ENCODE peak calls at places on chromosomes 13 and 19, in five cellular contexts. One of them, this sample, is unnamed. For H3K27me3, the result is how much of the 10 kb centered on the place peaks cover.

GRCh38 chr13:73934215-73934623 is 200.0 kb downstream of the KLF12 start:
- DNase-seq in body of pancreas: no peak
- DNase-seq in HCT116: no peak
- DNase-seq in ovary: no peak
- DNase-seq in endothelial cell of umbilical vein: peak
- DNase-seq in this sample: no peak

GRCh38 chr19:18417250-18418033 is 1.8 kb upstream of the SSBP4 start:
- DNase-seq in body of pancreas: peak
- DNase-seq in HCT116: no peak
- DNase-seq in ovary: peak
- DNase-seq in endothelial cell of umbilical vein: peak
- DNase-seq in this sample: peak

GRCh38 chr13:27194895-27195764 is 23.5 kb upstream of the USP12 start:
- DNase-seq in body of pancreas: no peak
- DNase-seq in HCT116: peak
- DNase-seq in ovary: no peak
- DNase-seq in endothelial cell of umbilical vein: peak
- DNase-seq in this sample: no peak

GRCh38 chr13:70792121-70792520 is 683.9 kb upstream of the KLHL1 start:
- DNase-seq in body of pancreas: no peak
- DNase-seq in HCT116: no peak
- DNase-seq in ovary: no peak
- DNase-seq in endothelial cell of umbilical vein: no peak
- DNase-seq in this sample: no peak

GRCh38 chr19:28887920-28888618 is 324.9 kb downstream of the UQCRFS1 start:
- DNase-seq in body of pancreas: no peak
- DNase-seq in HCT116: no peak
- DNase-seq in ovary: peak
- DNase-seq in endothelial cell of umbilical vein: no peak
- DNase-seq in this sample: no peak

GRCh38 chr13:73189766-73190165 is 131.0 kb downstream of the KLF5 start:
- DNase-seq in body of pancreas: no peak
- DNase-seq in HCT116: no peak
- DNase-seq in ovary: no peak
- DNase-seq in endothelial cell of umbilical vein: no peak
- DNase-seq in this sample: no peak

GRCh38 chr19:2270157-2270571 is 11.8 kb downstream of the PEAK3 start:
- DNase-seq in body of pancreas: peak
- DNase-seq in HCT116: no peak
- DNase-seq in ovary: peak
- DNase-seq in endothelial cell of umbilical vein: no peak
- DNase-seq in this sample: peak

GRCh38 chr13:98397221-98397620 is 179.7 kb downstream of the STK24 start:
- DNase-seq in body of pancreas: no peak
- DNase-seq in HCT116: no peak
- DNase-seq in ovary: no peak
- DNase-seq in endothelial cell of umbilical vein: peak
- DNase-seq in this sample: no peak

GRCh38 chr19:2488942-2489731 is 13.2 kb downstream of the GADD45B start:
- DNase-seq in body of pancreas: peak
- DNase-seq in HCT116: no peak
- DNase-seq in ovary: no peak
- DNase-seq in endothelial cell of umbilical vein: peak
- DNase-seq in this sample: no peak

GRCh38 chr13:39035799-39036198 is 2.1 kb downstream of the PROSER1 start:
- DNase-seq in body of pancreas: no peak
- DNase-seq in HCT116: no peak
- DNase-seq in ovary: no peak
- DNase-seq in endothelial cell of umbilical vein: peak
- DNase-seq in this sample: no peak

GRCh38 chr19:54435551-54436016 is 13.4 kb upstream of the LENG8 start:
- DNase-seq in body of pancreas: no peak
- DNase-seq in HCT116: no peak
- DNase-seq in ovary: no peak
- DNase-seq in endothelial cell of umbilical vein: no peak
- DNase-seq in this sample: no peak

GRCh38 chr19:14347999-14348889 is 33.0 kb upstream of the ADGRE5 start:
- DNase-seq in body of pancreas: peak
- DNase-seq in HCT116: no peak
- DNase-seq in ovary: peak
- DNase-seq in endothelial cell of umbilical vein: peak
- DNase-seq in this sample: no peak

GRCh38 chr13:85313761-85314503 is 485.3 kb downstream of the SLITRK6 start:
- DNase-seq in body of pancreas: no peak
- DNase-seq in HCT116: peak
- DNase-seq in ovary: no peak
- DNase-seq in endothelial cell of umbilical vein: peak
- DNase-seq in this sample: no peak

GRCh38 chr13:100818706-100819105 is 144.1 kb upstream of the TMTC4 start:
- DNase-seq in body of pancreas: peak
- DNase-seq in HCT116: no peak
- DNase-seq in ovary: no peak
- DNase-seq in endothelial cell of umbilical vein: no peak
- DNase-seq in this sample: no peak

GRCh38 chr19:48303866-48304265 is 21.5 kb upstream of the EMP3 start:
- DNase-seq in body of pancreas: no peak
- DNase-seq in HCT116: no peak
- DNase-seq in ovary: no peak
- DNase-seq in endothelial cell of umbilical vein: no peak
- DNase-seq in this sample: no peak

GRCh38 chr13:52599853-52600603 is 42.2 kb upstream of the HNRNPA1L2 start:
- DNase-seq in body of pancreas: peak
- DNase-seq in HCT116: no peak
- DNase-seq in ovary: peak
- DNase-seq in endothelial cell of umbilical vein: peak
- DNase-seq in this sample: no peak

GRCh38 chr19:56348289-56348877 is 33.7 kb upstream of the ZSCAN5A start:
- DNase-seq in body of pancreas: no peak
- DNase-seq in HCT116: peak
- DNase-seq in ovary: no peak
- DNase-seq in endothelial cell of umbilical vein: peak
- DNase-seq in this sample: no peak

GRCh38 chr13:37666036-37666435 is 67.5 kb upstream of the POSTN start:
- DNase-seq in body of pancreas: no peak
- DNase-seq in HCT116: no peak
- DNase-seq in ovary: no peak
- DNase-seq in endothelial cell of umbilical vein: no peak
- DNase-seq in this sample: no peak

GRCh38 chr13:78596701-78597550 is 6.4 kb downstream of the POU4F1 start:
- DNase-seq in body of pancreas: no peak
- DNase-seq in HCT116: no peak
- DNase-seq in ovary: no peak
- DNase-seq in endothelial cell of umbilical vein: no peak
- DNase-seq in this sample: no peak

GRCh38 chr13:35978607-35979316 is 152.4 kb downstream of the DCLK1 start:
- DNase-seq in body of pancreas: peak
- DNase-seq in HCT116: peak
- DNase-seq in ovary: no peak
- DNase-seq in endothelial cell of umbilical vein: peak
- DNase-seq in this sample: no peak

GRCh38 chr19:46115396-46116109 is 8.9 kb downstream of the IGFL3 start:
- DNase-seq in body of pancreas: peak
- DNase-seq in HCT116: peak
- DNase-seq in ovary: no peak
- DNase-seq in endothelial cell of umbilical vein: no peak
- DNase-seq in this sample: no peak

GRCh38 chr13:69579351-69579750 is 528.3 kb upstream of the ATXN8OS start:
- DNase-seq in body of pancreas: no peak
- DNase-seq in HCT116: no peak
- DNase-seq in ovary: no peak
- DNase-seq in endothelial cell of umbilical vein: no peak
- DNase-seq in this sample: no peak

GRCh38 chr19:49911381-49912145 is 14.9 kb upstream of the IL4I1 start:
- DNase-seq in body of pancreas: peak
- DNase-seq in HCT116: no peak
- DNase-seq in ovary: no peak
- DNase-seq in endothelial cell of umbilical vein: peak
- DNase-seq in this sample: no peak

GRCh38 chr13:47598340-47598911 is 402.6 kb downstream of the SUCLA2 start:
- DNase-seq in body of pancreas: no peak
- DNase-seq in HCT116: no peak
- DNase-seq in ovary: no peak
- DNase-seq in endothelial cell of umbilical vein: no peak
- DNase-seq in this sample: no peak

GRCh38 chr19:18232540-18233223 is 6.4 kb upstream of the PDE4C start:
- DNase-seq in body of pancreas: no peak
- DNase-seq in HCT116: no peak
- DNase-seq in ovary: no peak
- DNase-seq in endothelial cell of umbilical vein: no peak
- DNase-seq in this sample: no peak

GRCh38 chr19:2274937-2275535 is 6.9 kb downstream of the PEAK3 start:
- DNase-seq in body of pancreas: peak
- DNase-seq in HCT116: no peak
- DNase-seq in ovary: peak
- DNase-seq in endothelial cell of umbilical vein: peak
- DNase-seq in this sample: peak

GRCh38 chr13:24875566-24875965 is 111.6 kb downstream of the RNF17 start:
- DNase-seq in body of pancreas: no peak
- DNase-seq in HCT116: no peak
- DNase-seq in ovary: no peak
- DNase-seq in endothelial cell of umbilical vein: no peak
- DNase-seq in this sample: no peak

GRCh38 chr13:59728896-59729545 is 434.7 kb downstream of the DIAPH3 start:
- DNase-seq in body of pancreas: no peak
- DNase-seq in HCT116: no peak
- DNase-seq in ovary: no peak
- DNase-seq in endothelial cell of umbilical vein: no peak
- DNase-seq in this sample: no peak

GRCh38 chr13:29507356-29507755 is 88.1 kb downstream of the SLC7A1 start:
- DNase-seq in body of pancreas: peak
- DNase-seq in HCT116: no peak
- DNase-seq in ovary: peak
- DNase-seq in endothelial cell of umbilical vein: no peak
- DNase-seq in this sample: no peak

GRCh38 chr13:85974604-85975366 is 175.6 kb upstream of the SLITRK6 start:
- DNase-seq in body of pancreas: no peak
- DNase-seq in HCT116: no peak
- DNase-seq in ovary: no peak
- DNase-seq in endothelial cell of umbilical vein: no peak
- DNase-seq in this sample: no peak

GRCh38 chr13:44259045-44260042 is 114.3 kb upstream of the SERP2 start:
- DNase-seq in body of pancreas: peak
- DNase-seq in HCT116: no peak
- DNase-seq in ovary: peak
- DNase-seq in endothelial cell of umbilical vein: peak
- DNase-seq in this sample: no peak

GRCh38 chr19:531009-531752 is 379 bp upstream of the CDC34 start:
- DNase-seq in body of pancreas: peak
- DNase-seq in HCT116: peak
- DNase-seq in ovary: peak
- DNase-seq in endothelial cell of umbilical vein: peak
- DNase-seq in this sample: no peak

GRCh38 chr13:36163809-36164308 is 32.7 kb upstream of the DCLK1 start:
- DNase-seq in body of pancreas: peak
- DNase-seq in HCT116: no peak
- DNase-seq in ovary: peak
- DNase-seq in endothelial cell of umbilical vein: no peak
- DNase-seq in this sample: no peak

GRCh38 chr19:58386576-58387337 is at the start of gene RPS5:
- DNase-seq in body of pancreas: peak
- DNase-seq in HCT116: peak
- DNase-seq in ovary: peak
- DNase-seq in endothelial cell of umbilical vein: peak
- DNase-seq in this sample: peak
- TF ChIP-seq POLR2A in body of pancreas: peak
- TF ChIP-seq POLR2A in HCT116: peak
- TF ChIP-seq POLR2A in ovary: peak
- TF ChIP-seq POLR2A in endothelial cell of umbilical vein: peak
- TF ChIP-seq POLR2A in this sample: no peak

GRCh38 chr19:31167695-31168094 is 181.5 kb downstream of the TSHZ3 start:
- DNase-seq in body of pancreas: no peak
- DNase-seq in HCT116: no peak
- DNase-seq in ovary: no peak
- DNase-seq in endothelial cell of umbilical vein: no peak
- DNase-seq in this sample: no peak
- H3K27me3 ChIP-seq in body of pancreas: under half
- H3K27me3 ChIP-seq in HCT116: under half
- H3K27me3 ChIP-seq in ovary: under half
- H3K27me3 ChIP-seq in endothelial cell of umbilical vein: under half
- H3K27me3 ChIP-seq in this sample: under half

GRCh38 chr19:21907516-21907915 is 71.5 kb upstream of the ZNF43 start:
- DNase-seq in body of pancreas: no peak
- DNase-seq in HCT116: no peak
- DNase-seq in ovary: no peak
- DNase-seq in endothelial cell of umbilical vein: no peak
- DNase-seq in this sample: no peak

GRCh38 chr19:21912654-21913053 is 76.7 kb upstream of the ZNF43 start:
- DNase-seq in body of pancreas: no peak
- DNase-seq in HCT116: no peak
- DNase-seq in ovary: no peak
- DNase-seq in endothelial cell of umbilical vein: no peak
- DNase-seq in this sample: no peak

GRCh38 chr19:21902596-21902995 is 66.6 kb upstream of the ZNF43 start:
- DNase-seq in body of pancreas: no peak
- DNase-seq in HCT116: no peak
- DNase-seq in ovary: no peak
- DNase-seq in endothelial cell of umbilical vein: no peak
- DNase-seq in this sample: no peak

GRCh38 chr19:21910318-21910717 is 74.3 kb upstream of the ZNF43 start:
- DNase-seq in body of pancreas: no peak
- DNase-seq in HCT116: no peak
- DNase-seq in ovary: no peak
- DNase-seq in endothelial cell of umbilical vein: no peak
- DNase-seq in this sample: no peak

DNA sequence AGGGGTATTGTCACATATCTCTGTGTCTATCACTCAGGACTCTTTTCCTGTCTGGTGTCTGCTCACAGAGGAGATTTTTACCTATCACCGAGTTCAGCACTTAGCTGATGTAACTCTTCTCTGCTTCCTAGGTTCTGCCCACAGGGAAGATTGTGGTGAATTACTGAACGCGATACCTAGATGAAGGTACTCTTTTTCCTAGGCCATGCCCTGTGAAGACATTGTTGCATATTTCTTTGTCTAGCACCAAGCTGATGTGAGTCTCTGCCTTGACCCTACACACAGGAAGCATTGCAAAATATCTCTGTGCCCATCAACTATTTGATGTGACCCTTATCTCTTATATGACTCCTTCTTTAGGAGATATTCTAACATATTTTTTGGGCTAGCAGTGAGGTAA is 72.1 kb upstream of the ZNF43 start:
- DNase-seq in body of pancreas: no peak
- DNase-seq in HCT116: no peak
- DNase-seq in ovary: no peak
- DNase-seq in endothelial cell of umbilical vein: no peak
- DNase-seq in this sample: no peak
- TF ChIP-seq POLR2A in body of pancreas: no peak
- TF ChIP-seq POLR2A in HCT116: no peak
- TF ChIP-seq POLR2A in ovary: no peak
- TF ChIP-seq POLR2A in endothelial cell of umbilical vein: no peak
- TF ChIP-seq POLR2A in this sample: no peak

GRCh38 chr19:13016245-13016627 is 21.0 kb downstream of the NFIX start:
- DNase-seq in body of pancreas: no peak
- DNase-seq in HCT116: no peak
- DNase-seq in ovary: no peak
- DNase-seq in endothelial cell of umbilical vein: no peak
- DNase-seq in this sample: no peak
- H3K27me3 ChIP-seq in body of pancreas: under half
- H3K27me3 ChIP-seq in HCT116: under half
- H3K27me3 ChIP-seq in ovary: under half
- H3K27me3 ChIP-seq in endothelial cell of umbilical vein: under half
- H3K27me3 ChIP-seq in this sample: under half

GRCh38 chr19:7916908-7917291 is 2.3 kb downstream of the TGFBR3L start:
- DNase-seq in body of pancreas: no peak
- DNase-seq in HCT116: no peak
- DNase-seq in ovary: no peak
- DNase-seq in endothelial cell of umbilical vein: no peak
- DNase-seq in this sample: no peak
- TF ChIP-seq POLR2A in body of pancreas: no peak
- TF ChIP-seq POLR2A in HCT116: no peak
- TF ChIP-seq POLR2A in ovary: no peak
- TF ChIP-seq POLR2A in endothelial cell of umbilical vein: no peak
- TF ChIP-seq POLR2A in this sample: no peak